ENCODE peak calls at places on chromosomes 4 and X, in four cellular contexts. U is AG10803, K is lower leg skin, C is right atrium auricular region. I is an unnamed sample.
A peak's percentile ranks its signal among the peaks of the same experiment; 100 is the strongest.

GRCh38 chrX:10608099-10608498 is 12.3 kb downstream of the MID1 start:
- DNase-seq in U (peak; percentile 41), K (no peak), C (no peak), I (no peak)

GRCh38 chrX:19807414-19807813 is 80.0 kb downstream of the SH3KBP1 start:
- DNase-seq in U (no peak), K (no peak), C (no peak), I (no peak)

GRCh38 chrX:46704767-46705386 is 54.0 kb downstream of the SLC9A7 start:
- DNase-seq in U (peak; percentile 26), K (no peak), C (no peak), I (no peak)

GRCh38 chrX:14013074-14013473 is 16.6 kb downstream of the GEMIN8 start:
- DNase-seq in U (peak; percentile 34), K (no peak), C (no peak), I (no peak)

GRCh38 chr4:27005512-27006246 is 145.0 kb downstream of the STIM2 start:
- DNase-seq in U (peak; percentile 70), K (no peak), C (no peak), I (no peak)

GRCh38 chr4:173745765-173746164 is 215.7 kb upstream of the HAND2 start:
- DNase-seq in U (no peak), K (no peak), C (no peak), I (no peak)

GRCh38 chr4:22434895-22435294 is 81.0 kb downstream of the ADGRA3 start:
- DNase-seq in U (peak; percentile 36), K (no peak), C (no peak), I (no peak)

GRCh38 chrX:109967151-109967550 is 35.8 kb upstream of the TMEM164 start:
- DNase-seq in U (no peak), K (no peak), C (no peak), I (no peak)

GRCh38 chrX:10239611-10240064 is 82.9 kb downstream of the CLCN4 start:
- DNase-seq in U (peak; percentile 75), K (no peak), C (peak; percentile 75), I (no peak)

GRCh38 chr4:114466299-114466698 is 132.3 kb upstream of the UGT8 start:
- DNase-seq in U (no peak), K (no peak), C (no peak), I (no peak)
- TF ChIP-seq CTCF in U (no peak), K (no peak), C (no peak), I (no peak)

GRCh38 chr4:144583658-144584057 is 62.3 kb upstream of the HHIP start:
- DNase-seq in U (peak; percentile 41), K (no peak), C (no peak), I (no peak)
- H3K4me3 ChIP-seq in U (no peak overlapping the region), K (no peak overlapping the region), C (no peak overlapping the region), I (no peak overlapping the region)

DNA sequence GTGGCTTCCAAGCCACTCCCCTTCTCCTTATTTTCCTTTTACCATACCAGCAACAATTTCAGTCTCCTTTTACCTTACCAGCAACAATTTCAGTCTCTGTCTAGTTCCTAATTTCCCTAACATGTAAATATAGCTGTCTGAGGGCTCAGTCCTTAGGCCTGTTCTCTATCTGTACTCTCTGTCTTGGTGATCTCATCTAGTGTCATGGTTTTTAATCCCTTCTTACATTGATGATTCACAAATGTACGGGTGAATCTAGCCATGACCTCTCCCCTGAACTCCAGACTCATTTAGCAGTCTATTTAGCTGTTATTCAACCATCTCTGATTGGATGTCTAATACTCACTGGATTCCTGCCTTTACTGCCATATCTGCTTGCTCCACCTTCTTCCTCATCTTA is 7.2 kb downstream of the IL15 start:
- DNase-seq in U (peak; percentile 68), K (no peak), C (no peak), I (no peak)
- TF ChIP-seq CTCF in U (no peak), K (no peak), C (no peak), I (no peak)

GRCh38 chr4:182555997-182556418 is 312.8 kb downstream of the TENM3 start:
- DNase-seq in U (peak; percentile 92), K (no peak), C (no peak), I (no peak)

GRCh38 chr4:182549386-182549785 is 306.2 kb downstream of the TENM3 start:
- DNase-seq in U (no peak), K (no peak), C (no peak), I (no peak)

GRCh38 chr4:182552948-182553347 is 309.7 kb downstream of the TENM3 start:
- DNase-seq in U (no peak), K (no peak), C (no peak), I (no peak)

GRCh38 chr4:182556576-182556975 is 313.4 kb downstream of the TENM3 start:
- DNase-seq in U (no peak), K (no peak), C (no peak), I (no peak)

GRCh38 chr4:182554736-182555135 is 311.5 kb downstream of the TENM3 start:
- DNase-seq in U (peak; percentile 23), K (no peak), C (no peak), I (no peak)
- H3K4me3 ChIP-seq in U (no peak overlapping the region), K (no peak overlapping the region), C (no peak overlapping the region), I (no peak overlapping the region)